ENCODE peak calls at places on chromosomes 3 and 15, in eight cellular contexts. F, O, R, Q, I, U, N and X are unnamed samples.

GRCh38 chr15:64092075-64092820 is 1.4 kb downstream of the CIAO2A start:
- DNase-seq in F (no peak), O (no peak), R (no peak), Q (no peak), I (no peak), U (no peak), N (peak), X (no peak)

GRCh38 chr15:98292442-98293240 is 332.1 kb downstream of the ARRDC4 start:
- DNase-seq in F (no peak), O (peak), R (peak), Q (peak), I (no peak), U (peak), N (peak), X (peak)

GRCh38 chr15:88300018-88300549 is 43.5 kb upstream of the NTRK3 start:
- DNase-seq in F (no peak), O (no peak), R (no peak), Q (no peak), I (no peak), U (no peak), N (no peak), X (no peak)

GRCh38 chr15:80951941-80952340 is 37.7 kb downstream of the MESD start:
- DNase-seq in F (no peak), O (no peak), R (no peak), Q (no peak), I (peak), U (no peak), N (no peak), X (no peak)

GRCh38 chr15:89781891-89782618 is 5.9 kb downstream of the MESP2 start:
- DNase-seq in F (no peak), O (no peak), R (no peak), Q (no peak), I (no peak), U (peak), N (peak), X (no peak)

GRCh38 chr3:50481992-50482391 is 21.4 kb downstream of the CACNA2D2 start:
- DNase-seq in F (no peak), O (peak), R (no peak), Q (no peak), I (no peak), U (no peak), N (no peak), X (no peak)

GRCh38 chr15:62594017-62594416 is 428.9 kb upstream of the C2CD4B start:
- DNase-seq in F (no peak), O (no peak), R (no peak), Q (no peak), I (no peak), U (no peak), N (peak), X (no peak)

GRCh38 chr3:23254287-23254686 is 51.2 kb downstream of the UBE2E2 start:
- DNase-seq in F (no peak), O (no peak), R (no peak), Q (no peak), I (no peak), U (no peak), N (no peak), X (no peak)

GRCh38 chr3:43001094-43001553 is 22.0 kb downstream of the GASK1A start:
- DNase-seq in F (no peak), O (no peak), R (peak), Q (peak), I (peak), U (no peak), N (peak), X (no peak)

GRCh38 chr15:100829457-100829856 is 50.2 kb upstream of the ALDH1A3 start:
- DNase-seq in F (no peak), O (no peak), R (no peak), Q (no peak), I (no peak), U (no peak), N (no peak), X (no peak)

DNA sequence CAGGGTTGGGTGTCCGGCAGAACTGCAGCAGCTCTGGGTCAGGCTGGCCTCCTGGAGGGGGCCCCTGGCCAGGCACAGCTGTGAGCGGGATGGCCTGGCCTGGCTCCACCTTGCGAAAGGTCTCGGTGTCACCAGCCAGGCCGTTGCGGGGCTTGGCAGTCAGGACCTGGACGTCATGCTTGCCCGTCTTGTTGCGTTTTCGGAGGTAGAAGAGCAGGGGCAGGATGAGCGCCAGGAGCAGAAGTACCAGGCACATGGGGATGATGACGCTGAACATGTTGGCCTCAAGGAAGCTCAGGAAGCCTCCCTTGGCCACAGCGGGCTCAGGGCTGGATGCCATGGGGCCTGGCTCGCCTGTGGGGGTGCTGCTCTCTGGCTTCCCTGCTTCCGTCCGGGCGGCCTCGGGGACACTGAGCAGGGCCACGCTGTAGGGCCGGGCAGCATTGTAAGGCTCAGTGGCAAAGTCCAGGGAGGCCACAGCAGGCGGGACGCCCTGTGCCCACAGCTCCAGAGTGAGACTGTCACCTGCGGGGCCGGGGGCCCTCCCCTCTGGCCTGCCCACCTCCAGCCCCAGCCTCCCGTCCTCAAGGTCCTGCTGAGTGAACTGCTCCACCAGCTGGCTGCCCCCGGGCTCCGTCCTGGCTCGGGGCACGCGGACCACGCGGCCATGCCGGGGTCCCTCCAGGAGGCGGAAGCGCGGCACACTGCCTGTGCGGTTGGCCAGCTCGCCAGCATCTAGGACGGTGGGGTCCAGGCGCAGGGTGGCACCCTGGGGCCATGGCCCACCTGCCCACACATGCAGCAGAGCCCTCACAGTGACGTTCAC is 28.1 kb downstream of the SNX33 start:
- DNase-seq in F (no peak), O (no peak), R (no peak), Q (peak), I (no peak), U (no peak), N (no peak), X (no peak)
- TF ChIP-seq CTCF in F (no peak), O (no peak), R (no peak), Q (no peak), I (no peak), U (no peak), N (no peak), X (no peak)

DNA sequence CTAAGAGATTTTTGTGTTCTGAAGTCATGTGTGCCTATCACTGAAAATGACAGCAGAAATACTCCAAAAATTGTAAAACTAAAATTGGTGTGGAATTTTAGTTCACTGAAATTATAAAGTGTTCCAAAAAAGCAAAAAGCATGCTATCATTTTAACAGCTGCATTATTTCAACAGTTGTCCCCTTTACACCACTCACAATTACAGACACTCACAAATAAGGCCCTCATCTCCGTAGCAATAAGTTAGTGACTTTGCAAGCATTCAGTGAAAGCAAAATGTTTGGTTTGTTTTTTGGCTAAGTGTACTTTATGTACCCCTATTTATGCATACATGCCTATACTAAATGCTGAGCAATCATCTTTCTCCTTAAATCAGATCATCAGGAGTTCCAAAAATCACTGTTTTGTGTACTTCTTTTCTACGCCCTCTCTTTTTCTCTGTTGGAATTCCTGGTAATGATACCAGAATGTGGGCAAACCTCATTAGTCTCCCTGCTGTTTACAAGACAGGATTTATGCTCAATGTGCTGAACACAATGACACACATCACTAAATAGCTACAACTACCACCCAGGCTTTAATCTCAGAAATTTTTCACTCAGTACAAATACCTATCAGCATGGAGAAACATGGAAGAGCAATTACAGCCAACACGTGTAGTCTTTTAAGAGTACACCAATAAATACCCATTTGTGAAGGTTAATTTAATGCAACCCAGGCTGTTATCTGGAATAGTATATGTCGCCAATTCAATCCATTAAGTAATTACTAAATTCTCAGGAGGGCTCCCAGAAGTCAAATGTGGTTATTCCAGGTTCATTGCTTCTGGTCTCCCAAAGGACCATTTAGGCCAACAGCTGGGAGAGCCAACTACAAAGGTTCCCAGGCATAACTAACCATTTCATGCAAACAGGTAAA is 12.0 kb downstream of the ALDH1A2 start:
- DNase-seq in F (no peak), O (no peak), R (no peak), Q (no peak), I (no peak), U (no peak), N (no peak), X (no peak)
- TF ChIP-seq CTCF in F (no peak), O (no peak), R (no peak), Q (no peak), I (no peak), U (no peak), N (no peak), X (no peak)

DNA sequence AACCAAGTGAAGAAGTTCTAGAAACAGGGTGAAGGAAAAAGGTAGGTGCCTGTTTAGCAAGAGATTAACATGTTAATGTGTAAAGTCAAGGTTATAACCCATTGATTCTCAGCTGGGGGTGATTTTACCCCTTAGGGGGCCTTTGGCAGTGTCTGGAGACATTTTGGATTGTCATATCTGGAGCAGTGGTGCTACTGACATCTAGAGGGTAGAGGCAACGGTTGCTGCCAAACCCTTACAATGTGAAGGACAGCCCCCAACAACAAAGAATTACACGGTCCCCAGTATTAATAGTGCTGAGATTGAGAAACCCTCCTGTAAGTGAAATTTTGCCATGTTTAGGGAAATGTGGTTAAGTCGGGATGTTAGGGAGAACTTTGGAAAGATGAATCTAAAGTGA is 74.7 kb downstream of the CRYBG3 start:
- DNase-seq in F (no peak), O (no peak), R (no peak), Q (no peak), I (no peak), U (no peak), N (peak), X (no peak)
- TF ChIP-seq CTCF in F (no peak), O (no peak), R (no peak), Q (no peak), I (no peak), U (no peak), N (no peak), X (no peak)

GRCh38 chr15:79035111-79035601 is 55.4 kb downstream of the RASGRF1 start:
- DNase-seq in F (peak), O (no peak), R (no peak), Q (no peak), I (no peak), U (no peak), N (peak), X (no peak)
- TF ChIP-seq CTCF in F (peak), O (no peak), R (no peak), Q (no peak), I (no peak), U (no peak), N (no peak), X (peak)

GRCh38 chr3:124033360-124034015 is 41.6 kb upstream of the ROPN1 start:
- DNase-seq in F (no peak), O (peak), R (no peak), Q (peak), I (no peak), U (no peak), N (no peak), X (no peak)
- TF ChIP-seq CTCF in F (no peak), O (no peak), R (no peak), Q (no peak), I (no peak), U (peak), N (no peak), X (peak)

GRCh38 chr3:64444619-64445317 is 219.5 kb upstream of the PRICKLE2 start:
- DNase-seq in F (no peak), O (peak), R (no peak), Q (no peak), I (no peak), U (peak), N (no peak), X (no peak)
- TF ChIP-seq CTCF in F (no peak), O (no peak), R (no peak), Q (no peak), I (no peak), U (no peak), N (no peak), X (no peak)

GRCh38 chr3:10835406-10835805 is 19.4 kb downstream of the SLC6A11 start:
- DNase-seq in F (no peak), O (peak), R (no peak), Q (no peak), I (no peak), U (no peak), N (no peak), X (no peak)
- TF ChIP-seq CTCF in F (no peak), O (no peak), R (no peak), Q (no peak), I (no peak), U (peak), N (no peak), X (no peak)

DNA sequence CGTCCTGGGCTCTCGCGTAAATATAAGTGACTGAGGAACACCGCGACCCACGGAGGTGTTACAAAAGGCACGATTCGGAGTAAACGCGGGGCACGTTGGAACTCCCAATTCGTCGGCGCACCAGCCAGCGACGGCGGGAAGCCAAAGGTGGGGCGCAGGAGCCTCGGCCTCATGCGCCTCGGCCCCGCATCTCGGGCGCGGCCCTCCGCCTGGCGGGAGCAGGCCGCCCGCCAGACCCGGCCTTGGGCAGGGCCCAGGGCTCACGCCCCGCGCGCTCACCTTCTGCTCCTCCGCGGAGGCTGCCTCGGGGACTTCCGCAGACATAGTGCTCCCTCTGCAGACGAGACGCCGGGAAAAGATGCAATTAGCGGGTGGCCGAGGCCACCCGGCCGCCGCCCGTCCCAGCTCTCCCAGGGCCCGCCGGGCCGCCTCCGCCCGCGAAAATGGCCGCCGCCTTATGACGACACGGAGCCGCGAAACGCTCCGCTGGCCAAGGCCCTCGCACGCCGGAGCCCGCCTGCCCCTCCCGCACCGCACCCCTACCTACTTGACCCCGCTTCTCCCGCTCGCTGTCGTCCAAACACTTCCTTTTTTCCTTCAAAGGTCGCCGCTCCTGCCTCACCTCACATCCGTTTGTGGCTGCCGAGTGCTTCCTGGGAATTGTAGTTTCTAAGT is at the start of gene ARPP19:
- DNase-seq in F (peak), O (peak), R (peak), Q (peak), I (peak), U (peak), N (peak), X (peak)
- TF ChIP-seq CTCF in F (no peak), O (no peak), R (peak), Q (no peak), I (no peak), U (no peak), N (no peak), X (no peak)